ENCODE peak calls at places on chromosomes 16 and 17, in four cellular contexts. V is WERI-Rb-1, F is A549, E is heart left ventricle. T is an unnamed sample.

GRCh38 chr17:27602721-27603445 is 28.1 kb upstream of the LGALS9 start:
- DNase-seq in V (peak; percentile 74), F (peak; percentile 94), E (peak; percentile 79), T (peak; percentile 60)

GRCh38 chr17:44780161-44780560 is 21.4 kb downstream of the ADAM11 start:
- DNase-seq in V (no peak), F (no peak), E (no peak), T (no peak)

GRCh38 chr16:80198265-80198994 is 342.4 kb upstream of the DYNLRB2 start:
- DNase-seq in V (no peak), F (no peak), E (no peak), T (no peak)

GRCh38 chr17:28346746-28347246 is 10.5 kb downstream of the POLDIP2 start:
- DNase-seq in V (peak; percentile 37), F (no peak), E (no peak), T (no peak)

GRCh38 chr17:27573971-27574525 is 56.9 kb upstream of the LGALS9 start:
- DNase-seq in V (no peak), F (no peak), E (no peak), T (peak; percentile 76)

GRCh38 chr16:46947900-46948547 is 25.4 kb downstream of the DNAJA2 start:
- DNase-seq in V (peak; percentile 39), F (peak; percentile 38), E (no peak), T (peak; percentile 47)

GRCh38 chr16:77408607-77409006 is 26.2 kb downstream of the ADAMTS18 start:
- DNase-seq in V (no peak), F (no peak), E (no peak), T (no peak)

GRCh38 chr16:28155293-28155692 is 56.5 kb downstream of the XPO6 start:
- DNase-seq in V (no peak), F (no peak), E (no peak), T (no peak)

GRCh38 chr17:59027750-59028149 is 78.9 kb downstream of the TRIM37 start:
- DNase-seq in V (no peak), F (no peak), E (no peak), T (no peak)

GRCh38 chr16:10256855-10257641 is 74.8 kb upstream of the GRIN2A start:
- DNase-seq in V (peak; percentile 69), F (peak; percentile 56), E (no peak), T (peak; percentile 7)

GRCh38 chr16:56382459-56382858 is 42.9 kb downstream of the AMFR start:
- DNase-seq in V (no peak), F (no peak), E (no peak), T (peak; percentile 29)

GRCh38 chr17:48869821-48870318 is 22.7 kb upstream of the ATP5MC1 start:
- DNase-seq in V (peak; percentile 86), F (no peak), E (no peak), T (no peak)

GRCh38 chr17:50262001-50262794 is 12.1 kb upstream of the TMEM92 start:
- DNase-seq in V (peak; percentile 5), F (no peak), E (no peak), T (no peak)

GRCh38 chr16:84694980-84695379 is 4.8 kb upstream of the USP10 start:
- DNase-seq in V (no peak), F (no peak), E (no peak), T (no peak)

GRCh38 chr16:67277294-67277998 is 1.9 kb upstream of the PLEKHG4 start:
- DNase-seq in V (no peak), F (peak; percentile 80), E (peak; percentile 11), T (peak; percentile 100)

GRCh38 chr16:11613381-11614303 is 26.9 kb upstream of the LITAF start:
- DNase-seq in V (no peak), F (no peak), E (peak; percentile 72), T (no peak)

GRCh38 chr16:72979974-72980373 is 68.0 kb downstream of the ZFHX3 start:
- DNase-seq in V (no peak), F (no peak), E (no peak), T (no peak)

GRCh38 chr16:31352344-31353115 is 2.4 kb upstream of the ITGAX start:
- DNase-seq in V (no peak), F (no peak), E (no peak), T (no peak)

GRCh38 chr16:57999971-58000705 is at the start of gene ZNF319:
- DNase-seq in V (no peak), F (no peak), E (peak; percentile 46), T (peak; percentile 24)

GRCh38 chr17:45087496-45087975 is 26.4 kb downstream of the NMT1 start:
- DNase-seq in V (no peak), F (no peak), E (no peak), T (peak; percentile 45)

GRCh38 chr17:21399476-21400203 is 23.5 kb downstream of the KCNJ12 start:
- DNase-seq in V (no peak), F (no peak), E (no peak), T (no peak)

GRCh38 chr16:9308300-9309209 is 217.1 kb downstream of the HAPSTR1 start:
- DNase-seq in V (no peak), F (no peak), E (no peak), T (no peak)

GRCh38 chr16:49529646-49530045 is 156.0 kb downstream of the C16orf78 start:
- DNase-seq in V (no peak), F (no peak), E (no peak), T (no peak)

GRCh38 chr17:50165066-50165465 is 739 bp upstream of the SGCA start:
- DNase-seq in V (no peak), F (no peak), E (peak; percentile 20), T (no peak)

GRCh38 chr16:53678155-53678554 is 25.5 kb downstream of the RPGRIP1L start:
- DNase-seq in V (no peak), F (no peak), E (no peak), T (no peak)
- TF ChIP-seq CTCF in V (no peak), F (no peak), E (no peak), T (no peak)

DNA sequence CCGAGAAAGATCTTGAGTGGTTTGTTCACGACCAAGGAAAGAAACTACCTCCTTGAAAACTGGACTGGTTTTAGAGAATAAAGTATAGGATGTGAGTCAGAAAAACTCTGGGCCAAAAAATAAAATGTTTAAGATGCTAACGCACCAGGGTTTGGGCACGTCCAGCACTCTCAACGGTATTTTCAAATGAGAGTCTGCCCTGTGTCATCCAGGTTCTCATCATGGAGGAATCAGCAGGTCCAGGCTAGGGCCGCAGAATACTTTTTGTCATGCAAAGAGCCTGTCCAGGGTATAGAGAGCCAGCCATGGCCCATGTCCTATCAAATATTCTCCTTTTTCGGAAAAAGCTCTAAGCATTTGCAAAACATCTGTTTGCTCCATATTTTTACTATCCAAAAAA is 2.4 kb downstream of the NXN start:
- DNase-seq in V (no peak), F (no peak), E (no peak), T (no peak)
- H3K4me3 ChIP-seq in V (no peak overlapping the region), F (no peak overlapping the region), E (no peak overlapping the region), T (peak overlapping the region; percentile 78)

DNA sequence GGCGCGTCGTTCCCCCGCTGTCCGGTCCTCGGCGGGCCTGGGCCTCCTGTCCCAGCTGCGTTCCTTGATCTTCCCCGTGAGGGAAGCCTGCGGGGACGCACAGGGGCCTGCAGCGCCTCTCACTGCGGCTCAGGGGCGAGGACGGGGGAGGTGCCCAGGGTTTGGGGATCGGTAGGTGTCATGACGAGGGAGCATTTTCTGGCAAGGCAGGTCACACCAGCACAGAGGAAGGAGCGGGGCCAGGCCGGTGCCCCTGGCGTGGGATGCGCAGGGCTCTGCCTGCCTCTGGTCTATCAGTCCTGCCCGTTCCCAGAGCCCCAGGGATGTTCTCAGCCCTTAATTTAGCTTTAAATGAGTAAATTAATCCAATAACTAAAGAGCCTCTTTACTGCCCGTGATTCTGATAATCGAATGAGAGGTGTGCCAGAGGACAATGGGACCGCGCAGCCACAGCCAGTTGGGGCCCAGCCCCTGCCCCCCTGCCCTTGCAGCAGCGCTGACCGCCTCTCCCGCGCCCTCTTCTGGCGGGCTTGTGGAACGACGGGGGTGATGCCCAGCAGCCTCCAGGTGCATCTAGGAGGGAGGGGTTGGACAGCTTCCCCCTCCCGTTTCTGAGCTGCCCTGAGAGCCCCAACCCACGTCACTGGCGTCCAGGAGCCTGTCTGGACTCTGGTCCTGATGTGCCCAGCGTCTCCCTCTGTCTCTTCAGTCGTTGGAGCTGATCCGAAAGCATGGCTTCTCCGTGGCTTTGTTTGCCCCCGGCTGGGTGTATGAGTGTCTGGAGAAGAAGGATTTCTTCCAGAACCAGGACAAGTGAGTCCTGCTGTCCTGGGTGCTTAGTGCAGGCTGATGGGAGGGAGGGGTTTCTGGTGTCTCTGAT is 7.9 kb downstream of the ENGASE start:
- DNase-seq in V (peak; percentile 86), F (peak; percentile 89), E (peak; percentile 61), T (peak; percentile 20)
- TF ChIP-seq CTCF in V (peak; percentile 98), F (peak; percentile 89), E (peak; percentile 78), T (peak; percentile 77)

GRCh38 chr17:81265576-81265975 is 26.5 kb downstream of the NDUFAF8 start:
- DNase-seq in V (no peak), F (no peak), E (no peak), T (no peak)
- H3K4me3 ChIP-seq in V (no peak overlapping the region), F (no peak overlapping the region), E (no peak overlapping the region), T (no peak overlapping the region)

GRCh38 chr16:89257757-89258465 is 40.4 kb downstream of the ZNF778 start:
- DNase-seq in V (no peak), F (no peak), E (no peak), T (no peak)
- TF ChIP-seq CTCF in V (no peak), F (no peak), E (no peak), T (no peak)

GRCh38 chr16:4193920-4194319 is 48.0 kb downstream of the SRL start:
- DNase-seq in V (no peak), F (no peak), E (peak; percentile 10), T (peak; percentile 26)
- H3K4me3 ChIP-seq in V (no peak overlapping the region), F (no peak overlapping the region), E (no peak overlapping the region), T (no peak overlapping the region)

DNA sequence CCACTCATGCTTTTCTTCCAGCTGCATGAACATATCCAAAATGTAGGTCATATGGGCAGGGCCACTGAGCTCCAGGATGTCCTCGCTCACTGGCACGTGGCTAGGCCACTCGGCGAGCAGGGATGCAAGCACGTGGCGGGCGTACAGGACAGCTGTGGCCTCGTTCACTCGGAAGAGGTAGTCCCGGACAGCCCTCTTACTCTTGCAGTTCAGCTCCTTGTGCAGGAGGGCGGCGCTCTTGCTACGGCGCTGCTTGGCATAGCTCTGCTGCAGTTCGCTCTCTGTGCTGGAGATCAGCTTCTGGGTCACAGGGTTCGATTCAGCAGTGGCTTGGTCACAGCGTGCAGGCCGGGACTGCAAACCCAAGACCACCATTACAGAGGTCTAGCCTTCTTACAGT is 53.1 kb upstream of the ATP2A3 start:
- DNase-seq in V (no peak), F (no peak), E (no peak), T (no peak)
- TF ChIP-seq CTCF in V (peak; percentile 42), F (peak; percentile 25), E (no peak), T (no peak)

T was measured in AG10803.